ENCODE peak calls at places on chromosomes 1 and 21, in four cellular contexts. Y is A673, B is PC-3, A is keratinocyte. T is an unnamed sample.

GRCh38 chr21:19343711-19344110 is 940.1 kb upstream of the TMPRSS15 start:
- DNase-seq in Y (no peak), A (no peak), B (no peak), T (no peak)

GRCh38 chr1:183877321-183877720 is 72.4 kb downstream of the RGL1 start:
- DNase-seq in Y (peak; percentile 68), B (no peak), A (no peak), T (peak; percentile 61)

GRCh38 chr1:93919780-93920179 is 10.6 kb upstream of the GCLM start:
- DNase-seq in B (no peak), Y (no peak), A (no peak), T (no peak)

GRCh38 chr1:53627031-53627430 is 111.9 kb downstream of the GLIS1 start:
- DNase-seq in B (no peak), A (no peak), Y (no peak), T (peak; percentile 30)

GRCh38 chr1:7540816-7541215 is 230.3 kb upstream of the VAMP3 start:
- DNase-seq in Y (no peak), A (no peak), B (no peak), T (no peak)

GRCh38 chr1:216621536-216621935 is 101.7 kb downstream of the ESRRG start:
- DNase-seq in B (no peak), A (no peak), Y (no peak), T (no peak)

GRCh38 chr21:45615145-45615711 is 28.3 kb upstream of the PCBP3 start:
- DNase-seq in Y (no peak), B (peak; percentile 41), A (no peak), T (peak; percentile 54)

GRCh38 chr1:48109390-48110009 is 112.3 kb upstream of the TRABD2B start:
- DNase-seq in A (no peak), B (peak; percentile 80), Y (peak; percentile 42), T (no peak)

GRCh38 chr1:178031856-178032320 is 62.0 kb upstream of the RASAL2 start:
- DNase-seq in B (peak; percentile 87), A (peak; percentile 38), Y (peak; percentile 94), T (peak; percentile 86)

GRCh38 chr1:20216574-20216973 is 30.3 kb upstream of the PLA2G2C start:
- DNase-seq in Y (peak; percentile 30), A (no peak), B (peak; percentile 71), T (no peak)

GRCh38 chr1:7469255-7469938 is 301.7 kb upstream of the VAMP3 start:
- DNase-seq in A (no peak), Y (peak; percentile 58), B (no peak), T (peak; percentile 66)

GRCh38 chr1:45221716-45222115 is 15.3 kb upstream of the ZSWIM5 start:
- DNase-seq in Y (no peak), B (peak; percentile 57), A (no peak), T (peak; percentile 4)

GRCh38 chr1:31932491-31933316 is 5.5 kb downstream of the PTP4A2 start:
- DNase-seq in A (no peak), B (peak; percentile 88), Y (no peak), T (peak; percentile 28)

GRCh38 chr1:8214501-8215173 is 103.3 kb upstream of the SLC45A1 start:
- DNase-seq in B (no peak), Y (no peak), A (no peak), T (no peak)

GRCh38 chr1:201740609-201741231 is 88.2 kb upstream of the IPO9 start:
- DNase-seq in A (no peak), Y (no peak), B (no peak), T (no peak)

GRCh38 chr1:76948846-76949245 is 81.6 kb downstream of the ST6GALNAC5 start:
- DNase-seq in A (no peak), B (peak; percentile 38), Y (no peak), T (no peak)

GRCh38 chr1:10733967-10734366 is 62.5 kb downstream of the CASZ1 start:
- DNase-seq in B (no peak), Y (no peak), A (no peak), T (no peak)

GRCh38 chr1:247437551-247438535 is 20.1 kb downstream of the OR2B11 start:
- DNase-seq in A (no peak), Y (no peak), B (no peak), T (no peak)

GRCh38 chr21:18023099-18023498 is 203.9 kb upstream of the C21orf91 start:
- DNase-seq in A (no peak), Y (no peak), B (no peak), T (no peak)

GRCh38 chr1:90850181-90850924 is 133.3 kb upstream of the BARHL2 start:
- DNase-seq in Y (peak; percentile 28), B (no peak), A (no peak), T (peak; percentile 62)

GRCh38 chr1:181139631-181140051 is 51.1 kb downstream of the IER5 start:
- DNase-seq in A (no peak), B (peak; percentile 86), Y (peak; percentile 22), T (peak; percentile 77)

GRCh38 chr21:15036189-15036588 is 28.6 kb downstream of the NRIP1 start:
- DNase-seq in Y (no peak), B (no peak), A (no peak), T (no peak)

GRCh38 chr1:154154534-154155181 is at the start of gene NUP210L:
- DNase-seq in A (no peak), B (no peak), Y (no peak), T (no peak)

GRCh38 chr1:29197590-29197924 is 15.9 kb upstream of the SRSF4 start:
- DNase-seq in Y (peak; percentile 45), B (peak; percentile 60), A (no peak), T (no peak)

GRCh38 chr1:182080955-182081582 is 19.6 kb upstream of the ZNF648 start:
- DNase-seq in A (peak; percentile 21), B (peak; percentile 51), Y (peak; percentile 54), T (peak; percentile 15)

GRCh38 chr1:21045351-21045750 is 131.3 kb downstream of the EIF4G3 start:
- DNase-seq in B (no peak), Y (no peak), A (no peak), T (no peak)

GRCh38 chr1:163069142-163069541 is at the start of gene RGS4:
- DNase-seq in Y (peak; percentile 97), B (peak; percentile 88), A (no peak), T (peak; percentile 85)

GRCh38 chr1:234598974-234599616 is 10.9 kb downstream of the IRF2BP2 start:
- DNase-seq in B (no peak), A (no peak), Y (no peak), T (no peak)

GRCh38 chr1:96992871-96993270 is 271.3 kb downstream of the PTBP2 start:
- DNase-seq in Y (no peak), A (no peak), B (no peak), T (no peak)

GRCh38 chr21:34639882-34640788 is 25.2 kb upstream of the RCAN1 start:
- DNase-seq in Y (no peak), B (no peak), A (no peak), T (peak; percentile 46)

GRCh38 chr1:12616709-12617373 is 1.2 kb downstream of the DHRS3 start:
- DNase-seq in B (peak; percentile 11), A (no peak), Y (peak; percentile 22), T (no peak)

GRCh38 chr1:218869276-218869675 is 304.4 kb upstream of the LYPLAL1 start:
- DNase-seq in B (no peak), A (no peak), Y (no peak), T (no peak)

GRCh38 chr1:39346876-39347275 is 142.4 kb downstream of the MACF1 start:
- DNase-seq in B (no peak), A (no peak), Y (no peak), T (no peak)

GRCh38 chr1:116915182-116915611 is 5.5 kb downstream of the PTGFRN start:
- DNase-seq in Y (no peak), A (no peak), B (peak; percentile 35), T (no peak)

GRCh38 chr1:1895050-1895398 is 4.1 kb upstream of the GNB1 start:
- DNase-seq in Y (no peak), B (no peak), A (no peak), T (no peak)
- H3K4me1 ChIP-seq in Y (peaks cover 22% of the 10 kb centered on the region), B (peaks cover 26% of the 10 kb centered on the region), A (peaks cover 20% of the 10 kb centered on the region), T (peaks cover 16% of the 10 kb centered on the region)

GRCh38 chr1:43958351-43959255 is 11.2 kb upstream of the DPH2 start:
- DNase-seq in A (no peak), Y (no peak), B (no peak), T (no peak)

GRCh38 chr1:43954036-43954435 is 7.3 kb downstream of the IPO13 start:
- DNase-seq in B (no peak), A (no peak), Y (no peak), T (no peak)

GRCh38 chr1:43953361-43953760 is 6.6 kb downstream of the IPO13 start:
- DNase-seq in A (no peak), Y (no peak), B (no peak), T (no peak)

GRCh38 chr1:43957407-43958040 is 10.8 kb downstream of the IPO13 start:
- DNase-seq in Y (no peak), B (no peak), A (no peak), T (no peak)

DNA sequence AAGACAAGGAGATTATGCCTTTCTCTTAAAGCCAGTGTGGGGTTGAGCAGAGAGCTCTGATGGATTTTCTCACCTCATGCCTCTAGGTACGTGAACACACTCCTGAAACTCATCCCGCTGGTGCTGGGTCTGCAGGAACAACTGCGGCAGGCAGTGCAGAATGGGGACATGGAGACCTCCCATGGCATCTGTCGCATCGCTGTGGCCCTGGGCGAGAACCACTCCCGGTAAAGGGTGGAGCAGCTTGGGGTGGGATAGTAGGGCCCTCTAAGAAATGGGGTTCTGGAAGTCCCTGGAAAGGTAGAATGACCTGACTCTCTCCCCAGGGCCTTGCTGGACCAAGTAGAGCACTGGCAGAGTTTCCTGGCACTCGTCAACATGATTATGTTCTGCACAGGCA is 9.5 kb downstream of the IPO13 start:
- DNase-seq in B (no peak), Y (no peak), A (no peak), T (no peak)
- H3K36me3 ChIP-seq in B (peaks cover 8% of the 10 kb centered on the region), Y (peaks cover 11% of the 10 kb centered on the region), A (peaks cover 39% of the 10 kb centered on the region), T (peaks cover 46% of the 10 kb centered on the region)

GRCh38 chr1:208165659-208166058 is 78.5 kb downstream of the PLXNA2 start:
- DNase-seq in Y (no peak), A (no peak), B (no peak), T (no peak)

GRCh38 chr1:208162903-208163302 is 81.3 kb downstream of the PLXNA2 start:
- DNase-seq in Y (no peak), A (no peak), B (no peak), T (no peak)

GRCh38 chr1:208163542-208163941 is 80.6 kb downstream of the PLXNA2 start:
- DNase-seq in Y (no peak), A (no peak), B (no peak), T (no peak)

GRCh38 chr1:208166340-208167138 is 77.6 kb downstream of the PLXNA2 start:
- DNase-seq in B (no peak), Y (no peak), A (peak; percentile 45), T (no peak)

DNA sequence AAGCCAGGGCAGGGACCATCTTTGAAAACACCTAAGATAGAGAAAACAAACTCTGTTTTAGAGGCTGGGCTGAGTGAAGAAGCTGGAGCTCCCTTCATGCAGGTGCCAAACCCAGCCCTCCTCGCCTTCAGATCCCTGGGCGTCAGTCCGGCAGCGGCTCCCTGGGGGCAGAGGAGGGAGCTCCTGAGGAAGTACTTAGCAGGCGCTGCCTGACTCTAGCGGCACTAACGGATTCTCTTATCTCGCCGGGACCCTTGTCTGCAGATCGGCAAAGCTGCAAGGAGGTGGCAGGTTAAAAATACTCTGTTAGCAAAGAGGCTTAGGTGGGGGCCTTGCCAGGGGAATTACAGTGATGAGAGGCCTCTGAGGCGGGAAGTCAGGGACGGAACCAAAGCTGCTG is 79.6 kb downstream of the PLXNA2 start:
- DNase-seq in A (no peak), Y (no peak), B (no peak), T (no peak)
- H3K4me1 ChIP-seq in A (peaks cover 18% of the 10 kb centered on the region), Y (peaks cover 18% of the 10 kb centered on the region), B (no peaks in the 10 kb centered on the region), T (peaks cover 11% of the 10 kb centered on the region)

DNA sequence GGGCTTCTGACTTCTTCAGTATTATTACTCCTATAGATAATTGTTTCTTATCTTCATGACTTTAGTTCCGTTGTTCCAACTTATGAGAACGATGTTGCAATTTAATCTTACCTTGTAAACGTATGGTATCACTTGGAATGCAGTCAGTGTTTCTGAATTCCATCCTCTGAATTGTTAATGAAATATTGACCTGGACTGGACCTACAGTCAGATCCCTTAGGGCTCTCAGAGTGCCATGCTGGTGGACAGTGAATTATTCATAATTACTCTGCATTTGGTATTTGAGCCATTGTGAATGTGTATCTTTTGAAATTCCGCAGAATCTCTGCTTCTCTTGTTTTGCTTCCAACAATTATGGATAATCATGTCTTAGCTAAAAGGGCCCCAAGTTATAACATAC is 72.3 kb downstream of the PRDM2 start:
- DNase-seq in Y (no peak), A (no peak), B (no peak), T (no peak)
- H3K36me3 ChIP-seq in Y (peaks cover 22% of the 10 kb centered on the region), A (peaks cover 8% of the 10 kb centered on the region), B (peaks cover 23% of the 10 kb centered on the region), T (peaks cover 73% of the 10 kb centered on the region)